ENCODE peak calls at places on chromosomes 7 and 10, in five cellular contexts. K is prostate gland, I is fibroblast of the aortic adventitia, P is AG09309, S is neural progenitor cell. E is an unnamed sample.

GRCh38 chr10:5981529-5981928 is 4.2 kb upstream of the IL15RA start:
- DNase-seq in I (no peak), K (no peak), P (no peak), S (no peak), E (no peak)

GRCh38 chr10:12489806-12490205 is 140.5 kb downstream of the CAMK1D start:
- DNase-seq in S (no peak), K (no peak), P (no peak), I (no peak), E (no peak)

GRCh38 chr7:101938115-101938514 is 120.7 kb downstream of the CUX1 start:
- DNase-seq in P (no peak), S (no peak), I (no peak), K (no peak), E (no peak)

GRCh38 chr10:28468707-28469483 is 64.0 kb upstream of the WAC start:
- DNase-seq in S (no peak), P (no peak), I (no peak), K (no peak), E (no peak)

GRCh38 chr10:132712291-132712690 is 73.7 kb downstream of the NKX6-2 start:
- DNase-seq in K (no peak), P (no peak), I (no peak), S (no peak), E (no peak)

GRCh38 chr10:104029528-104029875 is 56.2 kb downstream of the COL17A1 start:
- DNase-seq in K (no peak), P (no peak), I (peak), S (no peak), E (no peak)

GRCh38 chr10:87603196-87603595 is 56.5 kb upstream of the PAPSS2 start:
- DNase-seq in S (no peak), K (no peak), I (peak), P (no peak), E (no peak)

GRCh38 chr10:67976292-67977245 is 92.1 kb downstream of the SIRT1 start:
- DNase-seq in I (peak), P (no peak), K (no peak), S (peak), E (no peak)

GRCh38 chr10:70664702-70665195 is 7.6 kb upstream of the ADAMTS14 start:
- DNase-seq in S (peak), K (no peak), P (peak), I (peak), E (no peak)

GRCh38 chr7:131574741-131575140 is 18.3 kb upstream of the PODXL start:
- DNase-seq in P (peak), I (peak), S (no peak), K (no peak), E (no peak)

GRCh38 chr10:42428534-42428933 is 209.8 kb downstream of the ZNF33B start:
- DNase-seq in P (no peak), K (no peak), I (peak), S (no peak), E (no peak)
- TF ChIP-seq CTCF in P (peak), K (no peak), I (peak), S (peak), E (no peak)

GRCh38 chr7:119483364-119483763 is 789.6 kb upstream of the KCND2 start:
- DNase-seq in I (no peak), S (no peak), P (no peak), K (no peak), E (no peak)

GRCh38 chr7:119482671-119483070 is 790.3 kb upstream of the KCND2 start:
- DNase-seq in S (peak), P (no peak), K (no peak), I (no peak), E (no peak)

DNA sequence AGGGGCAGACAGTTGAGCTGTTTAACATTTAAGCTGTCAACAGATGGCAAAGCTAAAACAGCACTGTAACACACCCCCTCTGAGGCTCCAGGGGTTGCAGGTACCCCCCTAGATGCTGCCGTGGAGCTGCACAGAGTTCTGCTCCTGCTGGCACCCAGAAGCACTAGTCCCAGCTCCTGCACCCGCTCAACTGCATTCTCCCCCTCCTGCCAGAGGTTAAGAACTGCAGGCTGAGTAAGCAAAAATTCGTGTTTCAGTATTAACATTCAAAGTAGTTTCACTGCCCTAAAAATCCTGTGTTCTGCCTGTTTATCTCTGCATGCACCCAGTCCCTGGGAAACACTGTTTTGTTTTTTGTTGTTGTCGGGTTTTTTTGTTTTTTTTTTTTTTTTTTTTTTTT is 790.8 kb upstream of the KCND2 start:
- DNase-seq in P (no peak), S (peak), I (peak), K (no peak), E (peak)
- TF ChIP-seq CTCF in P (no peak), S (peak), I (peak), K (no peak), E (peak)

GRCh38 chr10:89007129-89007893 is 16.7 kb downstream of the FAS start:
- DNase-seq in S (no peak), K (no peak), I (no peak), P (no peak), E (no peak)
- TF ChIP-seq CTCF in S (no peak), K (no peak), I (no peak), P (no peak), E (no peak)

GRCh38 chr7:34900891-34901493 is 136.3 kb downstream of the DPY19L1 start:
- DNase-seq in K (no peak), S (peak), I (peak), P (no peak), E (no peak)
- TF ChIP-seq CTCF in K (no peak), S (peak), I (no peak), P (no peak), E (no peak)

GRCh38 chr7:46127805-46128204 is 206.7 kb upstream of the IGFBP3 start:
- DNase-seq in S (no peak), K (no peak), I (no peak), P (no peak), E (no peak)
- TF ChIP-seq CTCF in S (no peak), K (no peak), I (no peak), P (no peak), E (no peak)

DNA sequence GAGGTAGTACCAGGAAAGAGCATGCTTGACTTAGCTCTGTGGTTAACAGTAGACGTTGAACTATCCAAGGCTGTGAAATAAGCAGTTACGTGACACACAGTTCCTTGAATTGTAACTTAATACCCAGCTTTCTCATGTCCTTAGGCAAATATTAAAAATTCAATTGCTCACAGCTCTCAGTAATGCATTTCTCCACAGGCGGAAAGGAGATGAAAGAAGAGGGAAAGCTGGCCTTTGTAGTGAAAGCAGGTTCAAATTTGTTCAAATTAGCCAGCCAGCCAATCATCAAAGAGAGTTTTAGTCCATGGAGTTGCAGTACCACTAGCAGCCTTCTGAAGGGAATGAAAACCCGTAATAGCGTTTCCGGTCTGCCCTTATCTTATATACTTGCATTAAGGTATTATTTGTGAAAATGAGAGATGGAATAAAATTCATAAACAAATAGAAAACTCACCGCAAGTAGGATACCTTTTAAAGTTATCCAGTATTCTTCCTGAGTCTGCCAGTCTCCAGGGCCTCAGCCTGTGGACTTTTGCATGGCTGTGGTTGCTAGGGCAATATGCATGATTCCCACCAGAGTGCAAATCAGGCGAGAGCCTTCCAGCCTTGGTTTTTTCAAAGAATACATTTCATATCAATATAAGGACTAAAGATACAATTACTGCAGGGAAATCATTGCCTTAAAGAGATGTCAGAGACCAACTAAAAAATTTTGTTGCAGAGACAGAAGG is 795.5 kb downstream of the TNS3 start:
- DNase-seq in I (no peak), K (peak), P (peak), S (no peak), E (no peak)
- TF ChIP-seq CTCF in I (no peak), K (no peak), P (peak), S (no peak), E (no peak)

E was measured in nephron progenitor cell.